ENCODE peak calls at places on chromosome 9, in four cellular contexts. W is mammary epithelial cell, N is AG04449, T is testis. Z is an unnamed sample.

GRCh38 chr9:125374443-125375309 is 113.0 kb downstream of the GAPVD1 start:
- DNase-seq in W (peak; percentile 37), N (no peak), T (peak; percentile 42), Z (peak; percentile 17)

GRCh38 chr9:18821794-18822193 is 211.2 kb downstream of the SAXO1 start:
- DNase-seq in W (peak; percentile 23), N (no peak), T (no peak), Z (no peak)

GRCh38 chr9:103661663-103662062 is 432.4 kb upstream of the SMC2 start:
- DNase-seq in W (peak; percentile 18), N (no peak), T (no peak), Z (no peak)

GRCh38 chr9:86407022-86407421 is 52.8 kb upstream of the TUT7 start:
- DNase-seq in W (peak; percentile 90), N (no peak), T (no peak), Z (no peak)

GRCh38 chr9:109143881-109144562 is 23.0 kb downstream of the FRRS1L start:
- DNase-seq in W (peak; percentile 48), N (no peak), T (no peak), Z (no peak)

GRCh38 chr9:1604942-1605560 is 410.1 kb upstream of the SMARCA2 start:
- DNase-seq in W (peak; percentile 8), N (no peak), T (peak; percentile 17), Z (no peak)

GRCh38 chr9:96232539-96233241 is 69.3 kb downstream of the HSD17B3 start:
- DNase-seq in W (peak; percentile 45), N (no peak), T (peak; percentile 87), Z (peak; percentile 8)

GRCh38 chr9:69377291-69377690 is 52.3 kb downstream of the ENTREP1 start:
- DNase-seq in W (no peak), N (no peak), T (no peak), Z (no peak)

GRCh38 chr9:115306860-115307259 is 188.9 kb upstream of the TNC start:
- DNase-seq in W (peak; percentile 41), N (no peak), T (no peak), Z (peak; percentile 20)

GRCh38 chr9:125984461-125984860 is 237.3 kb downstream of the PBX3 start:
- DNase-seq in W (no peak), N (no peak), T (no peak), Z (no peak)

DNA sequence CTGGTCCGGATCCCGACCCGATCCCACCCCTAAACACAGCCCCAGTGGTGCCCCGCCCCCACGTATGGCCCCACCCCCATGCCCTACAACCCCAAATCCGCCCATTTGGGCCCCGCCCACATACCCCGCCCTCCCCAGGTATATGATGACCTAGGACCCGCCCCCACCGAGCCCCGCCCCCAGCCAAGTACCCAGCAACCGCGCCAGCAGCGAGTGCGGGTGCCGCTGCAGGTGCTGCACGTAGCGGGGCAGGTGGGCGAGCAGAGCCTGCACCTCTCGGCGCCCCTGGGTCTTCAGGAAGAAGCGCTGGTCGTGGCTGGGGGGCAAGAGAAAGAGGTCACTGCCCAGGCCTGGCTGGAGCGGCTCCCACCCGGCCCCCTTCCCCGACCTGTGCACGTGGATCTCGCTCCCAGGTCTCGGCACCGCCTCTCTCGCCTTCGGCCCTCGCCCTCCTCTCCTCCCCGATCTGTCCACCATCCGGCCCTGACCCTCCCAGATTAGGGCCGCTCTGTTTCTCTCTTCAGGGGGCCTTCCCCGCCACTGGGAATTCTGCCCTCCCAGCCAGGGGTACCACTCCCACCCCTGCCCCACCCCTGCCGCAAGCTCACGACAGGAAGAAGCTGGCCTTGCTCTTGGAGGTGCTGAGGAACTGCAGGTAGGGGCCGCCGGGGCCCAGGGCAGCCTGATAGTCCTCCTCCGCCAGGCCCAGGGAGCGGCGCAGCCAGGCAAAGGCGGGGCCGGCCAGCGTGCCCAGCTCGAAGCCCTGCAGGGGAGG is 2.9 kb downstream of the PIP5KL1 start:
- DNase-seq in W (peak; percentile 44), N (no peak), T (no peak), Z (no peak)
- H3K4me3 ChIP-seq in W (peak overlapping the region; percentile 62), N (peak overlapping the region; percentile 32), T (no peak overlapping the region), Z (peak overlapping the region; percentile 11)

GRCh38 chr9:35726876-35727438 is 5.0 kb downstream of the TLN1 start:
- DNase-seq in W (peak; percentile 21), N (no peak), T (no peak), Z (peak; percentile 29)
- TF ChIP-seq CTCF in W (peak; percentile 26), N (peak; percentile 36), T (no peak), Z (peak; percentile 37)

GRCh38 chr9:122126340-122127333 is 32.9 kb downstream of the NDUFA8 start:
- DNase-seq in W (no peak), N (no peak), T (no peak), Z (no peak)
- H3K4me3 ChIP-seq in W (no peak overlapping the region), N (peak overlapping the region; percentile 44), T (peak overlapping the region; percentile 26), Z (peak overlapping the region; percentile 45)

GRCh38 chr9:128845186-128845931 is 15.8 kb upstream of the SPOUT1 start:
- DNase-seq in W (peak; percentile 75), N (no peak), T (no peak), Z (no peak)
- TF ChIP-seq CTCF in W (peak; percentile 70), N (no peak), T (no peak), Z (no peak)

GRCh38 chr9:3807601-3808000 is 281.8 kb upstream of the RFX3 start:
- DNase-seq in W (no peak), N (no peak), T (no peak), Z (no peak)

GRCh38 chr9:3809724-3810123 is 283.9 kb upstream of the RFX3 start:
- DNase-seq in W (peak; percentile 89), N (no peak), T (no peak), Z (no peak)

DNA sequence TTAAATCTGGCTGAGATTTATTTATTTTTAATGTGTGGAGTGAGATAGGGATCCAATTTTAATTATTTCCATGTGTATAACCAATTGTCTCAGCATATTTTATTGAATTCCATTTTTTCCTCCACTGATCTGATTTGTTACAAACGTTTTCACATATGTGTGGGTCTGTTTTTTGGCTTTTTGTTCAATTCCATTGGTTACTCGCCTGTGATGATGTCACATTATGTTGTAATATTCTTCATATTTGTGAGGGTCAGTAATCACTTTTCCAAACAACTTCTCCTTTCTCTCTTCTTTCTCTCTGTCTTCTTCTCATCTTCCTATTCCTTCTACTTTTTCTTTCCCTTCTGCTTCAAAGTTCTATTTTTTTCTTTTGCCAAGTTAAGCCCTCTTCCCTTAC is 278.3 kb upstream of the RFX3 start:
- DNase-seq in W (no peak), N (no peak), T (no peak), Z (no peak)
- H3K4me3 ChIP-seq in W (no peak overlapping the region), N (no peak overlapping the region), T (no peak overlapping the region), Z (no peak overlapping the region)

GRCh38 chr9:127346584-127346983 is 50.4 kb upstream of the SLC2A8 start:
- DNase-seq in W (no peak), N (no peak), T (no peak), Z (no peak)
- TF ChIP-seq CTCF in W (peak; percentile 23), N (no peak), T (no peak), Z (peak; percentile 15)

DNA sequence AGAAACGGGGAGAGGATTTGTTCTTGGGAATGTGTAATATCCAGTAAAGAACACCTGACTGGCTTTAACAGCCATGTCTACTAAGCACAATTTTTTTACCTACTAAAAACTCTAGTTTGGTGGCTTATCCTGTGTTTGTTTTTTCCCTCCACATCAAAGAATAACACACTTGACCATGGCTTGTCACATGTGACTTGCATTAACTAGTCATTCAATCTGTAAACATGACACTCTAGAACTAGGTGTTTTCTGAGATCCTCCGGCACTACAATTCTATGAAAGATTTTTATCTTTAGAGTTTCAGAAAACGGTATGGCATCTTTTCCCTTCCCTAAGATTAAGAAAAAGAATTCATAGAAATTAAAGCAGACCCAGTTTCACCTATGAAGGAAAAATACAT is 103.7 kb downstream of the CEMIP2 start:
- DNase-seq in W (no peak), N (no peak), T (no peak), Z (no peak)
- H3K4me3 ChIP-seq in W (no peak overlapping the region), N (no peak overlapping the region), T (no peak overlapping the region), Z (no peak overlapping the region)

GRCh38 chr9:107486674-107487520 is 2.7 kb downstream of the KLF4 start:
- DNase-seq in W (no peak), N (no peak), T (no peak), Z (no peak)

GRCh38 chr9:107488400-107489143 is 997 bp downstream of the KLF4 start:
- DNase-seq in W (peak; percentile 70), N (no peak), T (peak; percentile 77), Z (no peak)

GRCh38 chr9:107489687-107490605 is at the start of gene KLF4:
- DNase-seq in W (peak; percentile 91), N (peak; percentile 40), T (peak; percentile 96), Z (peak; percentile 70)

GRCh38 chr9:107489144-107489673 is 360 bp downstream of the KLF4 start:
- DNase-seq in W (no peak), N (no peak), T (no peak), Z (no peak)

GRCh38 chr9:107487521-107488399 is 1.8 kb downstream of the KLF4 start:
- DNase-seq in W (no peak), N (no peak), T (peak; percentile 81), Z (no peak)
- TF ChIP-seq CTCF in W (peak; percentile 66), N (peak; percentile 66), T (peak; percentile 57), Z (peak; percentile 53)

GRCh38 chr9:91900057-91900816 is 49.8 kb downstream of the ROR2 start:
- DNase-seq in W (no peak), N (no peak), T (peak; percentile 34), Z (no peak)

GRCh38 chr9:91897201-91897600 is 52.8 kb downstream of the ROR2 start:
- DNase-seq in W (peak; percentile 9), N (no peak), T (no peak), Z (no peak)

GRCh38 chr9:91896513-91897121 is 53.4 kb downstream of the ROR2 start:
- DNase-seq in W (peak; percentile 36), N (no peak), T (no peak), Z (peak; percentile 72)

GRCh38 chr9:91899611-91900010 is 50.4 kb downstream of the ROR2 start:
- DNase-seq in W (no peak), N (no peak), T (no peak), Z (no peak)

DNA sequence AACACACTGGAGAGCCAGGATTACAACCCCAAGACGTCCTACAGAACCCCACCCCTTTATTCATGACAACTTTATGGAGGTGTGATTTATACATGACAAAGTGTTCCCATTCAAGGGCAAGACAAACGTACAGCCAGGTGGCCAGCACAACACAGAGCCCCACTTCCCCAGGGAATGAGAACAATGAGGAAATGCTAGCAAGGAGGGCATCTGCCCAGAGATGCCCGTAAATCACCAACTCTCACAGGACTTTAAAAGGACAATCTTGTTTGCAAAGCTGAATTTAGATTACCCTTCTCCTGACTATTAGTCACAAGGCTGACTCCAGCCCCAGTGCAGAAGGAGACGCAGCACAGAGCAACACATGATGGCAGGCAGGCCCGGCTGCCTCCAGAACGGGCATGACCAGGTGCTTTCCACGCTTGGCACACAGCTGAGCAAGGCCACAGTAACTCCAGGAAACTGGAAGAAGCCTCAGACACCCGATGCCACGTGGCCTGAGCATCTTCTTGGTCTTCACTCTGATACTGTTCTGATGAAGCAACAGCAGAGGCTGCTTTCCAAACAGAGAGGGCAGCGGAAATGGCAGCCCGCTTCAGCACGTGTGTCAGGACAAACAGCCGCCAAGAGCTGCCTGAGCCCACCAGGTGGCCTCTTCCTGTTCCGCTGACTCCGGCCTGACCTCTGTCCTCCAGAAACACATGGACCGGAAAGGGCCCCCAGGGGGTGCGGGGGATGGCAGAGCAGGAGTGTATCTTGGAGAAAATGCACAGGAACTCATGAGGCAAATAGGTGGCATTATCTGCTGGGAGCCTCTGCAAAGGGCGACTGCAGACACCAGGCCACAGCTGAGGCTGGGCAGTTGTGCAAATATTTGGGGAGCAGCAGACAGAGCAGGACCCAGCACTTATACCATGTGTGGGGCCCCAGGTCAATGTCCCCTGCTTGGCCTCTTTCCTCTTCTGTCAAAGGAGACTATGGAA is 51.3 kb downstream of the ROR2 start:
- DNase-seq in W (no peak), N (no peak), T (no peak), Z (no peak)
- H3K4me3 ChIP-seq in W (no peak overlapping the region), N (no peak overlapping the region), T (no peak overlapping the region), Z (no peak overlapping the region)